ENCODE peak calls at places on chromosomes 7 and 10, in nine cellular contexts. G is sigmoid colon; S is GM12865; E is T follicular helper cell; B is fibroblast of mammary gland; X is iris pigment epithelial cell; V is naive thymus-derived CD4-positive, alpha-beta T cell; H is adrenal gland; A is activated CD8-positive, alpha-beta memory T cell treated with anti-CD3 and anti-CD28 coated beads for 48 hours. D is an unnamed sample.

GRCh38 chr10:35554461-35555056 is 50.6 kb upstream of the GJD4 start:
- DNase-seq in G (no peak), V (no peak), B (no peak), E (no peak), S (peak), H (no peak), X (no peak), A (no peak), D (no peak)

GRCh38 chr10:97025613-97026242 is 160.0 kb downstream of the SLIT1 start:
- DNase-seq in V (peak), X (peak), G (peak), E (peak), B (peak), S (peak), H (peak), A (peak), D (no peak)

GRCh38 chr7:133705596-133705995 is 421.5 kb upstream of the LRGUK start:
- DNase-seq in A (no peak), S (no peak), H (no peak), B (peak), E (no peak), V (no peak), G (no peak), X (peak), D (no peak)

GRCh38 chr10:86556933-86557649 is 35.5 kb upstream of the WAPL start:
- DNase-seq in S (no peak), B (no peak), E (no peak), G (no peak), H (no peak), X (no peak), V (no peak), A (no peak), D (no peak)

GRCh38 chr7:763762-764161 is 36.7 kb upstream of the PRKAR1B start:
- DNase-seq in A (no peak), V (no peak), G (no peak), X (no peak), H (no peak), B (no peak), E (no peak), S (no peak), D (no peak)

GRCh38 chr10:61935085-61935484 is 33.6 kb downstream of the ARID5B start:
- DNase-seq in E (no peak), S (no peak), B (peak), G (no peak), X (no peak), H (no peak), V (no peak), A (no peak), D (no peak)

GRCh38 chr7:22671177-22671879 is 55.7 kb upstream of the IL6 start:
- DNase-seq in G (no peak), S (no peak), H (no peak), A (no peak), E (no peak), B (peak), X (peak), V (no peak), D (no peak)

GRCh38 chr10:79183468-79183865 is 114.7 kb downstream of the ZMIZ1 start:
- DNase-seq in E (no peak), B (no peak), V (no peak), X (no peak), G (no peak), S (no peak), A (no peak), H (no peak), D (no peak)

GRCh38 chr10:125039354-125039769 is 97.4 kb downstream of the ZRANB1 start:
- DNase-seq in E (no peak), V (no peak), B (no peak), A (no peak), X (no peak), H (no peak), S (no peak), G (no peak), D (peak)

GRCh38 chr7:131232768-131233167 is 94.9 kb upstream of the MKLN1 start:
- DNase-seq in G (no peak), B (no peak), V (no peak), E (no peak), H (peak), X (no peak), S (no peak), A (no peak), D (no peak)

GRCh38 chr7:461118-461452 is 58.6 kb downstream of the PDGFA start:
- DNase-seq in G (no peak), S (no peak), A (no peak), H (no peak), E (no peak), V (no peak), B (no peak), X (no peak), D (no peak)

GRCh38 chr7:113806633-113807327 is 112.0 kb downstream of the PPP1R3A start:
- DNase-seq in V (no peak), B (no peak), X (no peak), S (no peak), G (no peak), H (no peak), E (no peak), A (no peak), D (no peak)

GRCh38 chr10:120729508-120729907 is 121.7 kb upstream of the WDR11 start:
- DNase-seq in H (no peak), B (no peak), G (no peak), V (no peak), X (no peak), A (no peak), E (no peak), S (no peak), D (no peak)

GRCh38 chr10:6702030-6702429 is 122.0 kb upstream of the PRKCQ start:
- DNase-seq in A (no peak), V (no peak), H (no peak), S (no peak), E (no peak), G (no peak), X (no peak), B (no peak), D (no peak)

GRCh38 chr7:57181281-57181680 is 49.0 kb upstream of the ZNF479 start:
- DNase-seq in S (no peak), E (no peak), X (no peak), H (no peak), B (no peak), V (no peak), G (no peak), A (no peak), D (no peak)

GRCh38 chr10:50544095-50544856 is 79.5 kb downstream of the SGMS1 start:
- DNase-seq in S (no peak), B (no peak), H (no peak), V (no peak), X (no peak), G (no peak), E (no peak), A (no peak), D (no peak)

GRCh38 chr7:54841772-54842707 is 83.0 kb upstream of the SEC61G start:
- DNase-seq in V (no peak), B (peak), G (no peak), E (no peak), H (no peak), S (peak), A (no peak), X (peak), D (no peak)

GRCh38 chr7:139075871-139076686 is 33.4 kb downstream of the ZC3HAV1 start:
- DNase-seq in A (no peak), B (no peak), E (no peak), H (no peak), X (no peak), V (no peak), S (no peak), G (no peak), D (no peak)

D was measured in chondrocyte.